ENCODE peak calls at places on chromosome 6, in five cellular contexts. One of them, this sample, is unnamed.

GRCh38 chr6:119446623-119447008 is 97.1 kb upstream of the MAN1A1 start:
- DNase-seq in HepG2: no peak
- DNase-seq in stomach: peak
- DNase-seq in transverse colon: peak
- DNase-seq in GM12892: no peak
- DNase-seq in this sample: peak

GRCh38 chr6:56766806-56767178 is 124.1 kb upstream of the DST start:
- DNase-seq in HepG2: no peak
- DNase-seq in stomach: no peak
- DNase-seq in transverse colon: no peak
- DNase-seq in GM12892: no peak
- DNase-seq in this sample: no peak

GRCh38 chr6:3347826-3348225 is 89.1 kb downstream of the PSMG4 start:
- DNase-seq in HepG2: no peak
- DNase-seq in stomach: no peak
- DNase-seq in transverse colon: no peak
- DNase-seq in GM12892: no peak
- DNase-seq in this sample: no peak

GRCh38 chr6:14743465-14744211 is 502.2 kb upstream of the JARID2 start:
- DNase-seq in HepG2: peak
- DNase-seq in stomach: peak
- DNase-seq in transverse colon: peak
- DNase-seq in GM12892: no peak
- DNase-seq in this sample: peak

GRCh38 chr6:119331676-119332286 is 17.8 kb downstream of the MAN1A1 start:
- DNase-seq in HepG2: no peak
- DNase-seq in stomach: no peak
- DNase-seq in transverse colon: no peak
- DNase-seq in GM12892: no peak
- DNase-seq in this sample: no peak

GRCh38 chr6:147131728-147132127 is 72.5 kb upstream of the STXBP5 start:
- DNase-seq in HepG2: no peak
- DNase-seq in stomach: no peak
- DNase-seq in transverse colon: no peak
- DNase-seq in GM12892: no peak
- DNase-seq in this sample: no peak

GRCh38 chr6:12113190-12113578 is 101.1 kb downstream of the HIVEP1 start:
- DNase-seq in HepG2: no peak
- DNase-seq in stomach: no peak
- DNase-seq in transverse colon: no peak
- DNase-seq in GM12892: peak
- DNase-seq in this sample: no peak

GRCh38 chr6:44606506-44606905 is 219.0 kb downstream of the CDC5L start:
- DNase-seq in HepG2: no peak
- DNase-seq in stomach: no peak
- DNase-seq in transverse colon: no peak
- DNase-seq in GM12892: no peak
- DNase-seq in this sample: no peak

GRCh38 chr6:77292564-77293546 is 170.4 kb downstream of the HTR1B start:
- DNase-seq in HepG2: no peak
- DNase-seq in stomach: no peak
- DNase-seq in transverse colon: no peak
- DNase-seq in GM12892: no peak
- DNase-seq in this sample: no peak

GRCh38 chr6:163195721-163196691 is 218.5 kb upstream of the QKI start:
- DNase-seq in HepG2: no peak
- DNase-seq in stomach: no peak
- DNase-seq in transverse colon: no peak
- DNase-seq in GM12892: no peak
- DNase-seq in this sample: no peak

GRCh38 chr6:87755697-87756671 is 54.0 kb upstream of the AKIRIN2 start:
- DNase-seq in HepG2: no peak
- DNase-seq in stomach: no peak
- DNase-seq in transverse colon: no peak
- DNase-seq in GM12892: no peak
- DNase-seq in this sample: no peak

GRCh38 chr6:52303178-52303577 is 18.6 kb upstream of the MCM3 start:
- DNase-seq in HepG2: no peak
- DNase-seq in stomach: no peak
- DNase-seq in transverse colon: no peak
- DNase-seq in GM12892: no peak
- DNase-seq in this sample: no peak

GRCh38 chr6:97630592-97630991 is 347.6 kb upstream of the MMS22L start:
- DNase-seq in HepG2: no peak
- DNase-seq in stomach: no peak
- DNase-seq in transverse colon: no peak
- DNase-seq in GM12892: no peak
- DNase-seq in this sample: no peak

GRCh38 chr6:130708338-130708737 is 118.9 kb upstream of the SMLR1 start:
- DNase-seq in HepG2: no peak
- DNase-seq in stomach: no peak
- DNase-seq in transverse colon: no peak
- DNase-seq in GM12892: no peak
- DNase-seq in this sample: no peak

GRCh38 chr6:158584236-158584651 is 24.4 kb downstream of the TMEM181 start:
- DNase-seq in HepG2: no peak
- DNase-seq in stomach: no peak
- DNase-seq in transverse colon: no peak
- DNase-seq in GM12892: no peak
- DNase-seq in this sample: no peak

GRCh38 chr6:29762051-29762450 is 38.8 kb downstream of the HLA-F start:
- DNase-seq in HepG2: no peak
- DNase-seq in stomach: no peak
- DNase-seq in transverse colon: no peak
- DNase-seq in GM12892: no peak
- DNase-seq in this sample: no peak

GRCh38 chr6:64006246-64006645 is 370.6 kb downstream of the PHF3 start:
- DNase-seq in HepG2: no peak
- DNase-seq in stomach: no peak
- DNase-seq in transverse colon: no peak
- DNase-seq in GM12892: no peak
- DNase-seq in this sample: no peak

GRCh38 chr6:5274231-5274630 is 12.9 kb downstream of the FARS2 start:
- DNase-seq in HepG2: no peak
- DNase-seq in stomach: no peak
- DNase-seq in transverse colon: no peak
- DNase-seq in GM12892: no peak
- DNase-seq in this sample: no peak

GRCh38 chr6:43786664-43787329 is 16.8 kb downstream of the VEGFA start:
- DNase-seq in HepG2: no peak
- DNase-seq in stomach: no peak
- DNase-seq in transverse colon: no peak
- DNase-seq in GM12892: no peak
- DNase-seq in this sample: no peak

GRCh38 chr6:7311171-7311570 is 1.8 kb downstream of the SSR1 start:
- DNase-seq in HepG2: no peak
- DNase-seq in stomach: no peak
- DNase-seq in transverse colon: no peak
- DNase-seq in GM12892: no peak
- DNase-seq in this sample: no peak

GRCh38 chr6:7147051-7147671 is 39.4 kb downstream of the RREB1 start:
- DNase-seq in HepG2: no peak
- DNase-seq in stomach: no peak
- DNase-seq in transverse colon: no peak
- DNase-seq in GM12892: no peak
- DNase-seq in this sample: no peak

GRCh38 chr6:68458447-68458846 is 176.6 kb upstream of the ADGRB3 start:
- DNase-seq in HepG2: no peak
- DNase-seq in stomach: no peak
- DNase-seq in transverse colon: no peak
- DNase-seq in GM12892: no peak
- DNase-seq in this sample: no peak

GRCh38 chr6:33781105-33781975 is 7.6 kb downstream of the LEMD2 start:
- DNase-seq in HepG2: no peak
- DNase-seq in stomach: no peak
- DNase-seq in transverse colon: no peak
- DNase-seq in GM12892: no peak
- DNase-seq in this sample: no peak

GRCh38 chr6:131782764-131783163 is 25.1 kb upstream of the ENPP1 start:
- DNase-seq in HepG2: no peak
- DNase-seq in stomach: no peak
- DNase-seq in transverse colon: peak
- DNase-seq in GM12892: no peak
- DNase-seq in this sample: no peak

GRCh38 chr6:153392156-153392555 is 261.1 kb upstream of the RGS17 start:
- DNase-seq in HepG2: no peak
- DNase-seq in stomach: no peak
- DNase-seq in transverse colon: no peak
- DNase-seq in GM12892: no peak
- DNase-seq in this sample: no peak

GRCh38 chr6:159012201-159012600 is 12.2 kb upstream of the RSPH3 start:
- DNase-seq in HepG2: no peak
- DNase-seq in stomach: no peak
- DNase-seq in transverse colon: no peak
- DNase-seq in GM12892: no peak
- DNase-seq in this sample: no peak

GRCh38 chr6:110476046-110476849 is at the start of gene SLC22A16:
- DNase-seq in HepG2: no peak
- DNase-seq in stomach: no peak
- DNase-seq in transverse colon: no peak
- DNase-seq in GM12892: no peak
- DNase-seq in this sample: no peak

GRCh38 chr6:47103931-47104330 is 61.8 kb upstream of the ADGRF1 start:
- DNase-seq in HepG2: no peak
- DNase-seq in stomach: peak
- DNase-seq in transverse colon: peak
- DNase-seq in GM12892: no peak
- DNase-seq in this sample: no peak

GRCh38 chr6:51147756-51148155 is 329.1 kb downstream of the TFAP2B start:
- DNase-seq in HepG2: no peak
- DNase-seq in stomach: no peak
- DNase-seq in transverse colon: no peak
- DNase-seq in GM12892: no peak
- DNase-seq in this sample: no peak

GRCh38 chr6:167652042-167652700 is 174.5 kb upstream of the AFDN start:
- DNase-seq in HepG2: no peak
- DNase-seq in stomach: no peak
- DNase-seq in transverse colon: no peak
- DNase-seq in GM12892: no peak
- DNase-seq in this sample: no peak

GRCh38 chr6:53796791-53797190 is 2.0 kb downstream of the LRRC1 start:
- DNase-seq in HepG2: no peak
- DNase-seq in stomach: no peak
- DNase-seq in transverse colon: no peak
- DNase-seq in GM12892: no peak
- DNase-seq in this sample: no peak

GRCh38 chr6:169205176-169206160 is 48.2 kb downstream of the THBS2 start:
- DNase-seq in HepG2: no peak
- DNase-seq in stomach: no peak
- DNase-seq in transverse colon: no peak
- DNase-seq in GM12892: no peak
- DNase-seq in this sample: peak

GRCh38 chr6:141326426-141326825 is 806.3 kb upstream of the GJE1 start:
- DNase-seq in HepG2: peak
- DNase-seq in stomach: no peak
- DNase-seq in transverse colon: no peak
- DNase-seq in GM12892: no peak
- DNase-seq in this sample: no peak

GRCh38 chr6:44029489-44030185 is 97.6 kb downstream of the MRPL14 start:
- DNase-seq in HepG2: no peak
- DNase-seq in stomach: no peak
- DNase-seq in transverse colon: no peak
- DNase-seq in GM12892: no peak
- DNase-seq in this sample: peak

GRCh38 chr6:137731960-137732616 is 135.0 kb upstream of the TNFAIP3 start:
- DNase-seq in HepG2: peak
- DNase-seq in stomach: no peak
- DNase-seq in transverse colon: no peak
- DNase-seq in GM12892: no peak
- DNase-seq in this sample: no peak

GRCh38 chr6:115667478-115667996 is 393.2 kb downstream of the FRK start:
- DNase-seq in HepG2: no peak
- DNase-seq in stomach: no peak
- DNase-seq in transverse colon: no peak
- DNase-seq in GM12892: no peak
- DNase-seq in this sample: no peak

GRCh38 chr6:142881771-142882170 is 63.2 kb downstream of the HIVEP2 start:
- DNase-seq in HepG2: no peak
- DNase-seq in stomach: no peak
- DNase-seq in transverse colon: no peak
- DNase-seq in GM12892: no peak
- DNase-seq in this sample: no peak

GRCh38 chr6:139375239-139376053 is 998 bp upstream of the CITED2 start:
- DNase-seq in HepG2: peak
- DNase-seq in stomach: peak
- DNase-seq in transverse colon: peak
- DNase-seq in GM12892: peak
- DNase-seq in this sample: peak
- TF ChIP-seq POLR2A in HepG2: peak
- TF ChIP-seq POLR2A in stomach: no peak
- TF ChIP-seq POLR2A in transverse colon: peak
- TF ChIP-seq POLR2A in GM12892: no peak
- TF ChIP-seq POLR2A in this sample: peak

GRCh38 chr6:32668226-32668747 is 1.8 kb upstream of the HLA-DQB1 start:
- DNase-seq in HepG2: peak
- DNase-seq in stomach: peak
- DNase-seq in transverse colon: peak
- DNase-seq in GM12892: peak
- DNase-seq in this sample: no peak
- TF ChIP-seq POLR2AphosphoS5 in HepG2: no peak
- TF ChIP-seq POLR2AphosphoS5 in stomach: no peak
- TF ChIP-seq POLR2AphosphoS5 in transverse colon: no peak
- TF ChIP-seq POLR2AphosphoS5 in GM12892: peak
- TF ChIP-seq POLR2AphosphoS5 in this sample: no peak

GRCh38 chr6:135192256-135193174 is 11.4 kb downstream of the MYB start:
- DNase-seq in HepG2: no peak
- DNase-seq in stomach: no peak
- DNase-seq in transverse colon: no peak
- DNase-seq in GM12892: no peak
- DNase-seq in this sample: no peak
- TF ChIP-seq POLR2A in HepG2: no peak
- TF ChIP-seq POLR2A in stomach: no peak
- TF ChIP-seq POLR2A in transverse colon: no peak
- TF ChIP-seq POLR2A in GM12892: no peak
- TF ChIP-seq POLR2A in this sample: no peak

DNA sequence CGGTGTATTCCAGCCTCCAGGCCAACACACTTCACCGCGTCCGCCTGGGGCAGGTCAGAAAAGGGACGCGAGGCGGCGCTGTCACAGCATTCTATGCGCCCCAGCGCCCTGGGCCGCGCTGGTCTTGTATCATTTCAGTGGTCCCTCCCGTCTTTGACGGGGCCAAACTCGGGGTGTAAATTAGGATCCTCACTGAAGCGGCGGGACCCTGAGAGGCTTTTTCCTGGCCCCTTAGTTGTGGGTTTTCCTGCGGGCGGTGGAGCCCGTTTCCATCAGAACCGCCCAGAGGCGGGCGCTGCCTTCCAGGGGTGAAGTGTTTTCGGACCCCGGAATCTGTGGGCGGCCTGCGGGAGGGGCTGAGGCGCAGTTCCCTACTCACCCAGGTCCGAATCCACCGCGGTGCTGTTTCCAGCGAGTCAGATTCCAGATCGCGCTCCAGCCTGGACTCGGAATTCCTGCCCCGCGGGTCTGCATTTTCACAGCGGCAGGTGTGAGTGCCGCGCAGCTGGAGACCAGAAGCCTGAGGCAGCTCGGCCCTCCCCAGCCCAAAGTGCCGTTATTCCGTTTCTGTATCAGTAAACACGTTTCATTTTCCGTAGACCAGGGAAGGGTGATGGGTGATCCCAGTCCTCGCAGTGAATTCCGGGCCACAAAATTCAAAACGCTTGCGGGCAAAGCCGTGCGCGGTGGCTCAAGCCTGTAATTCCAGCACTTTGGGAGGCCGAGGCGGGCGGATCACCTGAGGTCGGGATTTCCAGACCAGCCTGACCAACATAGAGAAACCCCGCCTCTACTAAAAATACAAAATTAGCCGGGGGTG is 3.9 kb upstream of the MICB start:
- DNase-seq in HepG2: peak
- DNase-seq in stomach: peak
- DNase-seq in transverse colon: peak
- DNase-seq in GM12892: no peak
- DNase-seq in this sample: peak
- TF ChIP-seq POLR2AphosphoS5 in HepG2: no peak
- TF ChIP-seq POLR2AphosphoS5 in stomach: no peak
- TF ChIP-seq POLR2AphosphoS5 in transverse colon: peak
- TF ChIP-seq POLR2AphosphoS5 in GM12892: no peak
- TF ChIP-seq POLR2AphosphoS5 in this sample: no peak

This sample was measured in sigmoid colon.